ENCODE peak calls at places on chromosome 1, in six cellular contexts. One of them, this sample, is unnamed. For H3K36me3, the result is how much of the 10 kb centered on the place peaks cover.

GRCh38 chr1:46364612-46365011 is 24.0 kb downstream of the NSUN4 start:
- DNase-seq in brain microvascular endothelial cell: no peak
- DNase-seq in CD8-positive, alpha-beta T cell: no peak
- DNase-seq in A673: no peak
- DNase-seq in fibroblast of lung: peak
- DNase-seq in hepatocyte: no peak
- DNase-seq in this sample: no peak

GRCh38 chr1:155075535-155075934 is 3.1 kb upstream of the EFNA3 start:
- DNase-seq in brain microvascular endothelial cell: no peak
- DNase-seq in CD8-positive, alpha-beta T cell: no peak
- DNase-seq in A673: no peak
- DNase-seq in fibroblast of lung: no peak
- DNase-seq in hepatocyte: no peak
- DNase-seq in this sample: no peak

GRCh38 chr1:187257476-187257875 is 428.7 kb downstream of the PLA2G4A start:
- DNase-seq in brain microvascular endothelial cell: no peak
- DNase-seq in CD8-positive, alpha-beta T cell: no peak
- DNase-seq in A673: no peak
- DNase-seq in fibroblast of lung: no peak
- DNase-seq in hepatocyte: no peak
- DNase-seq in this sample: no peak

GRCh38 chr1:207847116-207847515 is 63.8 kb downstream of the CD34 start:
- DNase-seq in brain microvascular endothelial cell: peak
- DNase-seq in CD8-positive, alpha-beta T cell: peak
- DNase-seq in A673: no peak
- DNase-seq in fibroblast of lung: no peak
- DNase-seq in hepatocyte: no peak
- DNase-seq in this sample: no peak

GRCh38 chr1:98660941-98661543 is 479 bp upstream of the SNX7 start:
- DNase-seq in brain microvascular endothelial cell: no peak
- DNase-seq in CD8-positive, alpha-beta T cell: no peak
- DNase-seq in A673: no peak
- DNase-seq in fibroblast of lung: peak
- DNase-seq in hepatocyte: no peak
- DNase-seq in this sample: no peak

GRCh38 chr1:153796786-153797659 is 21.8 kb downstream of the SLC27A3 start:
- DNase-seq in brain microvascular endothelial cell: peak
- DNase-seq in CD8-positive, alpha-beta T cell: peak
- DNase-seq in A673: peak
- DNase-seq in fibroblast of lung: peak
- DNase-seq in hepatocyte: peak
- DNase-seq in this sample: peak

GRCh38 chr1:101137144-101138126 is 99.4 kb upstream of the S1PR1 start:
- DNase-seq in brain microvascular endothelial cell: peak
- DNase-seq in CD8-positive, alpha-beta T cell: no peak
- DNase-seq in A673: no peak
- DNase-seq in fibroblast of lung: peak
- DNase-seq in hepatocyte: no peak
- DNase-seq in this sample: no peak

GRCh38 chr1:101136739-101137138 is 100.1 kb upstream of the S1PR1 start:
- DNase-seq in brain microvascular endothelial cell: peak
- DNase-seq in CD8-positive, alpha-beta T cell: no peak
- DNase-seq in A673: no peak
- DNase-seq in fibroblast of lung: peak
- DNase-seq in hepatocyte: no peak
- DNase-seq in this sample: no peak

GRCh38 chr1:180947901-180948311 is 35.2 kb downstream of the KIAA1614 start:
- DNase-seq in brain microvascular endothelial cell: no peak
- DNase-seq in CD8-positive, alpha-beta T cell: no peak
- DNase-seq in A673: no peak
- DNase-seq in fibroblast of lung: no peak
- DNase-seq in hepatocyte: no peak
- DNase-seq in this sample: peak

GRCh38 chr1:100622966-100623762 is 85.2 kb downstream of the GPR88 start:
- DNase-seq in brain microvascular endothelial cell: peak
- DNase-seq in CD8-positive, alpha-beta T cell: no peak
- DNase-seq in A673: no peak
- DNase-seq in fibroblast of lung: peak
- DNase-seq in hepatocyte: no peak
- DNase-seq in this sample: no peak

GRCh38 chr1:225767591-225768540 is 9.8 kb upstream of the SRP9 start:
- DNase-seq in brain microvascular endothelial cell: no peak
- DNase-seq in CD8-positive, alpha-beta T cell: peak
- DNase-seq in A673: peak
- DNase-seq in fibroblast of lung: peak
- DNase-seq in hepatocyte: peak
- DNase-seq in this sample: peak

GRCh38 chr1:117178756-117179155 is 32.0 kb downstream of the VTCN1 start:
- DNase-seq in brain microvascular endothelial cell: no peak
- DNase-seq in CD8-positive, alpha-beta T cell: no peak
- DNase-seq in A673: no peak
- DNase-seq in fibroblast of lung: no peak
- DNase-seq in hepatocyte: no peak
- DNase-seq in this sample: no peak

GRCh38 chr1:180230791-180231505 is 884 bp downstream of the LHX4 start:
- DNase-seq in brain microvascular endothelial cell: no peak
- DNase-seq in CD8-positive, alpha-beta T cell: no peak
- DNase-seq in A673: peak
- DNase-seq in fibroblast of lung: peak
- DNase-seq in hepatocyte: peak
- DNase-seq in this sample: peak

GRCh38 chr1:35444519-35444774 is 112.8 kb downstream of the KIAA0319L start:
- DNase-seq in brain microvascular endothelial cell: no peak
- DNase-seq in CD8-positive, alpha-beta T cell: no peak
- DNase-seq in A673: no peak
- DNase-seq in fibroblast of lung: no peak
- DNase-seq in hepatocyte: no peak
- DNase-seq in this sample: no peak
- H3K36me3 ChIP-seq in brain microvascular endothelial cell: half or more
- H3K36me3 ChIP-seq in CD8-positive, alpha-beta T cell: under half
- H3K36me3 ChIP-seq in A673: under half
- H3K36me3 ChIP-seq in fibroblast of lung: under half
- H3K36me3 ChIP-seq in hepatocyte: under half
- H3K36me3 ChIP-seq in this sample: under half

GRCh38 chr1:34887593-34887992 is 28.0 kb upstream of the SMIM12 start:
- DNase-seq in brain microvascular endothelial cell: no peak
- DNase-seq in CD8-positive, alpha-beta T cell: peak
- DNase-seq in A673: no peak
- DNase-seq in fibroblast of lung: no peak
- DNase-seq in hepatocyte: no peak
- DNase-seq in this sample: no peak

GRCh38 chr1:34884536-34884935 is 25.0 kb upstream of the SMIM12 start:
- DNase-seq in brain microvascular endothelial cell: no peak
- DNase-seq in CD8-positive, alpha-beta T cell: peak
- DNase-seq in A673: no peak
- DNase-seq in fibroblast of lung: no peak
- DNase-seq in hepatocyte: no peak
- DNase-seq in this sample: no peak

GRCh38 chr1:34884961-34885360 is 25.4 kb upstream of the SMIM12 start:
- DNase-seq in brain microvascular endothelial cell: no peak
- DNase-seq in CD8-positive, alpha-beta T cell: peak
- DNase-seq in A673: no peak
- DNase-seq in fibroblast of lung: no peak
- DNase-seq in hepatocyte: no peak
- DNase-seq in this sample: peak

GRCh38 chr1:34889705-34890104 is 30.2 kb upstream of the SMIM12 start:
- DNase-seq in brain microvascular endothelial cell: no peak
- DNase-seq in CD8-positive, alpha-beta T cell: no peak
- DNase-seq in A673: no peak
- DNase-seq in fibroblast of lung: no peak
- DNase-seq in hepatocyte: no peak
- DNase-seq in this sample: no peak

GRCh38 chr1:34885405-34886247 is 26.1 kb upstream of the SMIM12 start:
- DNase-seq in brain microvascular endothelial cell: peak
- DNase-seq in CD8-positive, alpha-beta T cell: peak
- DNase-seq in A673: peak
- DNase-seq in fibroblast of lung: peak
- DNase-seq in hepatocyte: peak
- DNase-seq in this sample: peak
- H3K4me3 ChIP-seq in brain microvascular endothelial cell: peak
- H3K4me3 ChIP-seq in CD8-positive, alpha-beta T cell: peak
- H3K4me3 ChIP-seq in A673: peak
- H3K4me3 ChIP-seq in fibroblast of lung: peak
- H3K4me3 ChIP-seq in hepatocyte: no peak
- H3K4me3 ChIP-seq in this sample: peak

DNA sequence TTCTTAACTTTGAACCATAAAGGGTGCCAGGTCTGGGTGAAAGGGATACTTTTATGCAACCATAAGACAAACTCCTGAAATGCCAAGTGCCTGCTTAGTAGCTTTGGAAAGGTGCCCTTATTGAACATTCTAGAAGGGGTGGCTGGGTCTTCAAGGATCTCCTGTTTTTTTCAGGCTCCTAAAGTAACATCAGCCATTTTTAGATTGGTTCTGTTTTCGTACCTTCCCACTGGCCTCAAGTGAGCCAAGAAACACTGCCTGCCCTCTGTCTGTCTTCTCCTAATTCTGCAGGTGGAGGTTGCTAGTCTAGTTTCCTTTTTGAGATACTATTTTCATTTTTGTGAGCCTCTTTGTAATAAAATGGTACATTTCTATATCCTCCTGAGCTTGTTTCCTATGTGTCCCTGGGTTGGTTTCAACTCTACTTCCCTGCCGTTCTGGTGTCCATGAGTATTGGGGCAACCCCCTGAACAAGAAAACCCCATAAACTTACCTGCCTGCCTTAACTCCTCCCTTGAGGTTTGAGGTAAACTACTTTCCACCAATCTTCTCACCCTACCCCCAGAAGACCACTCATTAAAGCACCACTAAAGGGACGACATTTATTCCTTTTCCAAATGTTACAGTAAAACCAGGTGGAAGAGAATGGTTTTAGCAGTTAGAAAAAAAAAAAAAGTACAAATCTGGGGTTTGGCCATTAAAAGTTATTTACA is 2.6 kb downstream of the MARCKSL1 start:
- DNase-seq in brain microvascular endothelial cell: no peak
- DNase-seq in CD8-positive, alpha-beta T cell: no peak
- DNase-seq in A673: no peak
- DNase-seq in fibroblast of lung: no peak
- DNase-seq in hepatocyte: no peak
- DNase-seq in this sample: no peak
- H3K36me3 ChIP-seq in brain microvascular endothelial cell: under half
- H3K36me3 ChIP-seq in CD8-positive, alpha-beta T cell: under half
- H3K36me3 ChIP-seq in A673: half or more
- H3K36me3 ChIP-seq in fibroblast of lung: under half
- H3K36me3 ChIP-seq in hepatocyte: under half
- H3K36me3 ChIP-seq in this sample: under half

DNA sequence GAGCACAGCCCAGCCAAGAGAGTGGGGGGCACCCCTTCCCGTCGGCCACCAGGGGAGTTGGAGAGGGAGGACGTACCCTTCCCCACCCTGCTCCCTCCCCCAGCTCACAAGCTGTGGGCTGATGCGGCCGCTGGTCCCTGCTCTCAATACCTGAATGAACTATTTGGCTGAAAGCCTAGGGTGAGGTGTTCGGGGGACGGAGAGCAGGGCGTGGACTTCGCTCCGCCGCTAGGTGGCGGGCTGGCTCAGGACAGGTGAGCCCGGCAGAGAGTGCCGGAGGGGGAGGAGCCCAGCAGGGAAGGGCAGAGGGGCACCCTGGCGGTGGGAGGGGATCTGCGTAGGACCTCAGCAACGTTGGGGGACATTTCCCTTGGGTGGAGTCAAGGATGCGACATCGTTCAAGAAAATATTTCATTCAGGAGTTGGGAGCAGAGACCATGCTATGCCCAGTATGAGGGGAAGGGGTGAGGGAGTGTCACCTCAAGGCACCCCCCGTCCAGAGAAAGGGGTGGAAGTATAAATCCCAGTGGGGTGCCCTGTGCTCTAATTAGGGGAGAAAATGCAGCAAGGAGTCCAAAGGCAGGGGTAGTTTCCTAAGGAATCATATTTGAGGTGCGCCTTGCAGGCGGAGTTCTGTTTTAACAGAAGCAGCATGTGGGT is 12.0 kb upstream of the RHBG start:
- DNase-seq in brain microvascular endothelial cell: no peak
- DNase-seq in CD8-positive, alpha-beta T cell: peak
- DNase-seq in A673: peak
- DNase-seq in fibroblast of lung: no peak
- DNase-seq in hepatocyte: peak
- DNase-seq in this sample: peak
- H3K4me3 ChIP-seq in brain microvascular endothelial cell: no peak
- H3K4me3 ChIP-seq in CD8-positive, alpha-beta T cell: no peak
- H3K4me3 ChIP-seq in A673: no peak
- H3K4me3 ChIP-seq in fibroblast of lung: no peak
- H3K4me3 ChIP-seq in hepatocyte: no peak
- H3K4me3 ChIP-seq in this sample: peak

GRCh38 chr1:239706245-239706892 is 320.0 kb downstream of the CHRM3 start:
- DNase-seq in brain microvascular endothelial cell: no peak
- DNase-seq in CD8-positive, alpha-beta T cell: no peak
- DNase-seq in A673: no peak
- DNase-seq in fibroblast of lung: no peak
- DNase-seq in hepatocyte: no peak
- DNase-seq in this sample: no peak
- H3K36me3 ChIP-seq in brain microvascular endothelial cell: under half
- H3K36me3 ChIP-seq in CD8-positive, alpha-beta T cell: under half
- H3K36me3 ChIP-seq in A673: under half
- H3K36me3 ChIP-seq in fibroblast of lung: under half
- H3K36me3 ChIP-seq in hepatocyte: under half
- H3K36me3 ChIP-seq in this sample: under half

GRCh38 chr1:212344905-212345304 is 59.7 kb downstream of the PPP2R5A start:
- DNase-seq in brain microvascular endothelial cell: no peak
- DNase-seq in CD8-positive, alpha-beta T cell: no peak
- DNase-seq in A673: no peak
- DNase-seq in fibroblast of lung: no peak
- DNase-seq in hepatocyte: no peak
- DNase-seq in this sample: no peak
- H3K4me3 ChIP-seq in brain microvascular endothelial cell: no peak
- H3K4me3 ChIP-seq in CD8-positive, alpha-beta T cell: no peak
- H3K4me3 ChIP-seq in A673: no peak
- H3K4me3 ChIP-seq in fibroblast of lung: no peak
- H3K4me3 ChIP-seq in hepatocyte: no peak
- H3K4me3 ChIP-seq in this sample: no peak

GRCh38 chr1:54054438-54054749 is 986 bp downstream of the TCEANC2 start:
- DNase-seq in brain microvascular endothelial cell: no peak
- DNase-seq in CD8-positive, alpha-beta T cell: no peak
- DNase-seq in A673: no peak
- DNase-seq in fibroblast of lung: no peak
- DNase-seq in hepatocyte: peak
- DNase-seq in this sample: peak
- H3K36me3 ChIP-seq in brain microvascular endothelial cell: under half
- H3K36me3 ChIP-seq in CD8-positive, alpha-beta T cell: under half
- H3K36me3 ChIP-seq in A673: under half
- H3K36me3 ChIP-seq in fibroblast of lung: under half
- H3K36me3 ChIP-seq in hepatocyte: under half
- H3K36me3 ChIP-seq in this sample: under half

GRCh38 chr1:209675567-209676154 is 449 bp downstream of the G0S2 start:
- DNase-seq in brain microvascular endothelial cell: no peak
- DNase-seq in CD8-positive, alpha-beta T cell: no peak
- DNase-seq in A673: no peak
- DNase-seq in fibroblast of lung: peak
- DNase-seq in hepatocyte: peak
- DNase-seq in this sample: peak
- H3K4me3 ChIP-seq in brain microvascular endothelial cell: peak
- H3K4me3 ChIP-seq in CD8-positive, alpha-beta T cell: peak
- H3K4me3 ChIP-seq in A673: peak
- H3K4me3 ChIP-seq in fibroblast of lung: peak
- H3K4me3 ChIP-seq in hepatocyte: peak
- H3K4me3 ChIP-seq in this sample: peak

GRCh38 chr1:16248603-16249534 is 11.9 kb upstream of the CPLANE2 start:
- DNase-seq in brain microvascular endothelial cell: peak
- DNase-seq in CD8-positive, alpha-beta T cell: no peak
- DNase-seq in A673: peak
- DNase-seq in fibroblast of lung: peak
- DNase-seq in hepatocyte: peak
- DNase-seq in this sample: no peak
- H3K36me3 ChIP-seq in brain microvascular endothelial cell: under half
- H3K36me3 ChIP-seq in CD8-positive, alpha-beta T cell: under half
- H3K36me3 ChIP-seq in A673: under half
- H3K36me3 ChIP-seq in fibroblast of lung: under half
- H3K36me3 ChIP-seq in hepatocyte: under half
- H3K36me3 ChIP-seq in this sample: under half

This sample was measured in H7.